ENCODE peak calls at places on chromosomes 6 and 20, in five cellular contexts. I is body of pancreas; Y is activated naive CD4-positive, alpha-beta T cell treated with anti-CD3 and anti-CD28 coated beads for 36 hours; O is amygdala; G is AG08395. H is an unnamed sample.

GRCh38 chr6:20770776-20771175 is 236.5 kb downstream of the CDKAL1 start:
- DNase-seq in O (no peak), Y (no peak), G (no peak), I (no peak), H (no peak)

GRCh38 chr6:110575910-110576463 is 99.6 kb upstream of the SLC22A16 start:
- DNase-seq in Y (no peak), G (no peak), I (no peak), O (no peak), H (no peak)

GRCh38 chr6:166520905-166521834 is 65.3 kb downstream of the RAMACL start:
- DNase-seq in I (no peak), O (no peak), G (no peak), Y (no peak), H (no peak)

GRCh38 chr6:116371384-116372209 is 850 bp downstream of the DSE start:
- DNase-seq in Y (peak), O (peak), G (peak), I (peak), H (peak)

GRCh38 chr6:14035448-14035847 is 82.1 kb upstream of the CD83 start:
- DNase-seq in G (peak), I (peak), Y (no peak), O (no peak), H (no peak)

GRCh38 chr6:31272856-31273626 is 1.1 kb upstream of the HLA-C start:
- DNase-seq in O (no peak), G (no peak), Y (peak), I (peak), H (no peak)

GRCh38 chr20:63097336-63097831 is 90.6 kb upstream of the BHLHE23 start:
- DNase-seq in O (no peak), G (no peak), Y (peak), I (no peak), H (no peak)

GRCh38 chr20:37566590-37567330 is 39.1 kb upstream of the BLCAP start:
- DNase-seq in Y (no peak), O (no peak), I (no peak), G (no peak), H (no peak)

GRCh38 chr20:31679357-31680285 is 41.9 kb downstream of the COX4I2 start:
- DNase-seq in G (no peak), I (no peak), Y (no peak), O (no peak), H (no peak)

GRCh38 chr20:8020314-8021079 is 936 bp upstream of the TMX4 start:
- DNase-seq in G (no peak), I (no peak), Y (no peak), O (no peak), H (peak)

GRCh38 chr20:61422636-61423425 is 170.8 kb downstream of the CDH4 start:
- DNase-seq in I (no peak), O (no peak), G (no peak), Y (no peak), H (no peak)

GRCh38 chr20:2219481-2220006 is 76.3 kb upstream of the TGM3 start:
- DNase-seq in O (no peak), G (no peak), I (no peak), Y (no peak), H (no peak)